ENCODE peak calls at places on chromosomes 4 and X, in ten cellular contexts. One of them, this sample, is unnamed.

GRCh38 chrX:143623657-143624056 is 12.2 kb downstream of the SLITRK4 start:
- DNase-seq in fibroblast of the aortic adventitia: no peak
- DNase-seq in M059J: no peak
- DNase-seq in activated naive CD8-positive, alpha-beta T cell treated with anti-CD3 and anti-CD28 coated beads, Interleukin-2, amount 50 U/mL, for 24 hours: no peak
- DNase-seq in activated CD4-positive, CD25-positive, alpha-beta regulatory T cell treated with anti-CD3 and anti-CD28 coated beads, Interleukin-2, amount 50 U/mL, for 72 hours: no peak
- DNase-seq in cardiac muscle cell: no peak
- DNase-seq in NCI-H345: no peak
- DNase-seq in LoVo: no peak
- DNase-seq in left ventricle myocardium superior: no peak
- DNase-seq in PC-3: peak; percentile 42
- DNase-seq in this sample: no peak

GRCh38 chr4:151486166-151486565 is 77.2 kb downstream of the FHIP1A start:
- DNase-seq in activated CD4-positive, CD25-positive, alpha-beta regulatory T cell treated with anti-CD3 and anti-CD28 coated beads, Interleukin-2, amount 50 U/mL, for 72 hours: no peak
- DNase-seq in left ventricle myocardium superior: no peak
- DNase-seq in NCI-H345: no peak
- DNase-seq in PC-3: no peak
- DNase-seq in cardiac muscle cell: peak; percentile 3
- DNase-seq in LoVo: no peak
- DNase-seq in fibroblast of the aortic adventitia: peak; percentile 32
- DNase-seq in M059J: peak; percentile 72
- DNase-seq in activated naive CD8-positive, alpha-beta T cell treated with anti-CD3 and anti-CD28 coated beads, Interleukin-2, amount 50 U/mL, for 24 hours: no peak
- DNase-seq in this sample: no peak

GRCh38 chr4:121228851-121229250 is 64.7 kb upstream of the TNIP3 start:
- DNase-seq in M059J: no peak
- DNase-seq in activated naive CD8-positive, alpha-beta T cell treated with anti-CD3 and anti-CD28 coated beads, Interleukin-2, amount 50 U/mL, for 24 hours: no peak
- DNase-seq in cardiac muscle cell: no peak
- DNase-seq in LoVo: no peak
- DNase-seq in left ventricle myocardium superior: no peak
- DNase-seq in NCI-H345: no peak
- DNase-seq in fibroblast of the aortic adventitia: no peak
- DNase-seq in activated CD4-positive, CD25-positive, alpha-beta regulatory T cell treated with anti-CD3 and anti-CD28 coated beads, Interleukin-2, amount 50 U/mL, for 72 hours: no peak
- DNase-seq in PC-3: no peak
- DNase-seq in this sample: no peak

GRCh38 chr4:44861756-44862155 is 135.4 kb upstream of the GNPDA2 start:
- DNase-seq in left ventricle myocardium superior: no peak
- DNase-seq in PC-3: peak; percentile 28
- DNase-seq in fibroblast of the aortic adventitia: no peak
- DNase-seq in LoVo: no peak
- DNase-seq in NCI-H345: no peak
- DNase-seq in cardiac muscle cell: peak; percentile 53
- DNase-seq in activated naive CD8-positive, alpha-beta T cell treated with anti-CD3 and anti-CD28 coated beads, Interleukin-2, amount 50 U/mL, for 24 hours: no peak
- DNase-seq in activated CD4-positive, CD25-positive, alpha-beta regulatory T cell treated with anti-CD3 and anti-CD28 coated beads, Interleukin-2, amount 50 U/mL, for 72 hours: no peak
- DNase-seq in M059J: no peak
- DNase-seq in this sample: no peak

GRCh38 chr4:100968046-100968445 is 379.3 kb downstream of the PPP3CA start:
- DNase-seq in activated CD4-positive, CD25-positive, alpha-beta regulatory T cell treated with anti-CD3 and anti-CD28 coated beads, Interleukin-2, amount 50 U/mL, for 72 hours: no peak
- DNase-seq in LoVo: no peak
- DNase-seq in left ventricle myocardium superior: no peak
- DNase-seq in M059J: no peak
- DNase-seq in PC-3: no peak
- DNase-seq in fibroblast of the aortic adventitia: no peak
- DNase-seq in activated naive CD8-positive, alpha-beta T cell treated with anti-CD3 and anti-CD28 coated beads, Interleukin-2, amount 50 U/mL, for 24 hours: no peak
- DNase-seq in NCI-H345: no peak
- DNase-seq in cardiac muscle cell: no peak
- DNase-seq in this sample: no peak

GRCh38 chrX:5976332-5976731 is 252.3 kb downstream of the NLGN4X start:
- DNase-seq in M059J: no peak
- DNase-seq in left ventricle myocardium superior: no peak
- DNase-seq in fibroblast of the aortic adventitia: no peak
- DNase-seq in LoVo: no peak
- DNase-seq in activated CD4-positive, CD25-positive, alpha-beta regulatory T cell treated with anti-CD3 and anti-CD28 coated beads, Interleukin-2, amount 50 U/mL, for 72 hours: no peak
- DNase-seq in activated naive CD8-positive, alpha-beta T cell treated with anti-CD3 and anti-CD28 coated beads, Interleukin-2, amount 50 U/mL, for 24 hours: no peak
- DNase-seq in NCI-H345: peak; percentile 50
- DNase-seq in cardiac muscle cell: no peak
- DNase-seq in PC-3: no peak
- DNase-seq in this sample: no peak

GRCh38 chrX:39633293-39633692 is 464.5 kb downstream of the BCOR start:
- DNase-seq in fibroblast of the aortic adventitia: no peak
- DNase-seq in left ventricle myocardium superior: no peak
- DNase-seq in NCI-H345: no peak
- DNase-seq in M059J: peak; percentile 81
- DNase-seq in LoVo: no peak
- DNase-seq in activated CD4-positive, CD25-positive, alpha-beta regulatory T cell treated with anti-CD3 and anti-CD28 coated beads, Interleukin-2, amount 50 U/mL, for 72 hours: no peak
- DNase-seq in PC-3: no peak
- DNase-seq in cardiac muscle cell: peak; percentile 32
- DNase-seq in activated naive CD8-positive, alpha-beta T cell treated with anti-CD3 and anti-CD28 coated beads, Interleukin-2, amount 50 U/mL, for 24 hours: no peak
- DNase-seq in this sample: no peak

GRCh38 chr4:112058433-112058832 is 86.8 kb upstream of the FAM241A start:
- DNase-seq in LoVo: no peak
- DNase-seq in NCI-H345: no peak
- DNase-seq in PC-3: no peak
- DNase-seq in M059J: peak; percentile 22
- DNase-seq in cardiac muscle cell: no peak
- DNase-seq in activated naive CD8-positive, alpha-beta T cell treated with anti-CD3 and anti-CD28 coated beads, Interleukin-2, amount 50 U/mL, for 24 hours: no peak
- DNase-seq in activated CD4-positive, CD25-positive, alpha-beta regulatory T cell treated with anti-CD3 and anti-CD28 coated beads, Interleukin-2, amount 50 U/mL, for 72 hours: no peak
- DNase-seq in fibroblast of the aortic adventitia: peak; percentile 11
- DNase-seq in left ventricle myocardium superior: no peak
- DNase-seq in this sample: no peak

GRCh38 chr4:81421346-81422218 is 50.1 kb downstream of the RASGEF1B start:
- DNase-seq in fibroblast of the aortic adventitia: peak; percentile 61
- DNase-seq in activated naive CD8-positive, alpha-beta T cell treated with anti-CD3 and anti-CD28 coated beads, Interleukin-2, amount 50 U/mL, for 24 hours: no peak
- DNase-seq in left ventricle myocardium superior: no peak
- DNase-seq in activated CD4-positive, CD25-positive, alpha-beta regulatory T cell treated with anti-CD3 and anti-CD28 coated beads, Interleukin-2, amount 50 U/mL, for 72 hours: no peak
- DNase-seq in cardiac muscle cell: peak; percentile 68
- DNase-seq in M059J: peak; percentile 34
- DNase-seq in PC-3: peak; percentile 89
- DNase-seq in LoVo: peak; percentile 79
- DNase-seq in NCI-H345: no peak
- DNase-seq in this sample: no peak

GRCh38 chr4:140372607-140373327 is 679 bp upstream of the SCOC start:
- DNase-seq in activated naive CD8-positive, alpha-beta T cell treated with anti-CD3 and anti-CD28 coated beads, Interleukin-2, amount 50 U/mL, for 24 hours: peak; percentile 22
- DNase-seq in cardiac muscle cell: peak; percentile 14
- DNase-seq in activated CD4-positive, CD25-positive, alpha-beta regulatory T cell treated with anti-CD3 and anti-CD28 coated beads, Interleukin-2, amount 50 U/mL, for 72 hours: no peak
- DNase-seq in NCI-H345: peak; percentile 19
- DNase-seq in M059J: peak; percentile 25
- DNase-seq in left ventricle myocardium superior: no peak
- DNase-seq in LoVo: peak; percentile 25
- DNase-seq in PC-3: peak; percentile 4
- DNase-seq in fibroblast of the aortic adventitia: peak; percentile 32
- DNase-seq in this sample: no peak

GRCh38 chrX:39011454-39012204 is 210.4 kb downstream of the MID1IP1 start:
- DNase-seq in cardiac muscle cell: no peak
- DNase-seq in activated CD4-positive, CD25-positive, alpha-beta regulatory T cell treated with anti-CD3 and anti-CD28 coated beads, Interleukin-2, amount 50 U/mL, for 72 hours: no peak
- DNase-seq in NCI-H345: no peak
- DNase-seq in fibroblast of the aortic adventitia: peak; percentile 60
- DNase-seq in PC-3: peak; percentile 77
- DNase-seq in activated naive CD8-positive, alpha-beta T cell treated with anti-CD3 and anti-CD28 coated beads, Interleukin-2, amount 50 U/mL, for 24 hours: no peak
- DNase-seq in M059J: no peak
- DNase-seq in LoVo: peak; percentile 67
- DNase-seq in left ventricle myocardium superior: no peak
- DNase-seq in this sample: no peak

GRCh38 chr4:19135886-19136633 is 1114.5 kb upstream of the LCORL start:
- DNase-seq in left ventricle myocardium superior: no peak
- DNase-seq in LoVo: no peak
- DNase-seq in fibroblast of the aortic adventitia: no peak
- DNase-seq in activated CD4-positive, CD25-positive, alpha-beta regulatory T cell treated with anti-CD3 and anti-CD28 coated beads, Interleukin-2, amount 50 U/mL, for 72 hours: no peak
- DNase-seq in PC-3: no peak
- DNase-seq in NCI-H345: no peak
- DNase-seq in activated naive CD8-positive, alpha-beta T cell treated with anti-CD3 and anti-CD28 coated beads, Interleukin-2, amount 50 U/mL, for 24 hours: no peak
- DNase-seq in M059J: peak; percentile 2
- DNase-seq in cardiac muscle cell: no peak
- DNase-seq in this sample: no peak

GRCh38 chr4:112916868-112917267 is 132.6 kb upstream of the ANK2 start:
- DNase-seq in activated CD4-positive, CD25-positive, alpha-beta regulatory T cell treated with anti-CD3 and anti-CD28 coated beads, Interleukin-2, amount 50 U/mL, for 72 hours: no peak
- DNase-seq in activated naive CD8-positive, alpha-beta T cell treated with anti-CD3 and anti-CD28 coated beads, Interleukin-2, amount 50 U/mL, for 24 hours: no peak
- DNase-seq in PC-3: no peak
- DNase-seq in left ventricle myocardium superior: no peak
- DNase-seq in NCI-H345: no peak
- DNase-seq in M059J: peak; percentile 37
- DNase-seq in cardiac muscle cell: peak; percentile 79
- DNase-seq in fibroblast of the aortic adventitia: peak; percentile 51
- DNase-seq in LoVo: no peak
- DNase-seq in this sample: no peak

GRCh38 chr4:126592088-126592487 is 1040.7 kb upstream of the INTU start:
- DNase-seq in activated naive CD8-positive, alpha-beta T cell treated with anti-CD3 and anti-CD28 coated beads, Interleukin-2, amount 50 U/mL, for 24 hours: no peak
- DNase-seq in NCI-H345: no peak
- DNase-seq in fibroblast of the aortic adventitia: peak; percentile 26
- DNase-seq in activated CD4-positive, CD25-positive, alpha-beta regulatory T cell treated with anti-CD3 and anti-CD28 coated beads, Interleukin-2, amount 50 U/mL, for 72 hours: no peak
- DNase-seq in LoVo: no peak
- DNase-seq in cardiac muscle cell: peak; percentile 10
- DNase-seq in PC-3: no peak
- DNase-seq in M059J: no peak
- DNase-seq in left ventricle myocardium superior: no peak
- DNase-seq in this sample: no peak

GRCh38 chr4:144572660-144573059 is 73.3 kb upstream of the HHIP start:
- DNase-seq in cardiac muscle cell: no peak
- DNase-seq in activated naive CD8-positive, alpha-beta T cell treated with anti-CD3 and anti-CD28 coated beads, Interleukin-2, amount 50 U/mL, for 24 hours: no peak
- DNase-seq in fibroblast of the aortic adventitia: no peak
- DNase-seq in NCI-H345: no peak
- DNase-seq in M059J: no peak
- DNase-seq in LoVo: no peak
- DNase-seq in PC-3: no peak
- DNase-seq in activated CD4-positive, CD25-positive, alpha-beta regulatory T cell treated with anti-CD3 and anti-CD28 coated beads, Interleukin-2, amount 50 U/mL, for 72 hours: no peak
- DNase-seq in left ventricle myocardium superior: no peak
- DNase-seq in this sample: no peak

GRCh38 chr4:123284166-123284565 is 112.4 kb upstream of the SPRY1 start:
- DNase-seq in PC-3: no peak
- DNase-seq in LoVo: no peak
- DNase-seq in NCI-H345: no peak
- DNase-seq in activated CD4-positive, CD25-positive, alpha-beta regulatory T cell treated with anti-CD3 and anti-CD28 coated beads, Interleukin-2, amount 50 U/mL, for 72 hours: no peak
- DNase-seq in left ventricle myocardium superior: no peak
- DNase-seq in M059J: no peak
- DNase-seq in fibroblast of the aortic adventitia: peak; percentile 62
- DNase-seq in cardiac muscle cell: peak; percentile 35
- DNase-seq in activated naive CD8-positive, alpha-beta T cell treated with anti-CD3 and anti-CD28 coated beads, Interleukin-2, amount 50 U/mL, for 24 hours: no peak
- DNase-seq in this sample: no peak

GRCh38 chr4:152591361-152591760 is 55.5 kb upstream of the FBXW7 start:
- DNase-seq in LoVo: no peak
- DNase-seq in activated CD4-positive, CD25-positive, alpha-beta regulatory T cell treated with anti-CD3 and anti-CD28 coated beads, Interleukin-2, amount 50 U/mL, for 72 hours: peak; percentile 32
- DNase-seq in activated naive CD8-positive, alpha-beta T cell treated with anti-CD3 and anti-CD28 coated beads, Interleukin-2, amount 50 U/mL, for 24 hours: peak; percentile 26
- DNase-seq in left ventricle myocardium superior: peak; percentile 74
- DNase-seq in PC-3: no peak
- DNase-seq in fibroblast of the aortic adventitia: peak; percentile 18
- DNase-seq in cardiac muscle cell: peak; percentile 66
- DNase-seq in M059J: peak; percentile 10
- DNase-seq in NCI-H345: peak; percentile 73
- DNase-seq in this sample: peak; percentile 30

GRCh38 chrX:140709421-140709846 is at the start of gene LINC00632:
- DNase-seq in M059J: no peak
- DNase-seq in activated CD4-positive, CD25-positive, alpha-beta regulatory T cell treated with anti-CD3 and anti-CD28 coated beads, Interleukin-2, amount 50 U/mL, for 72 hours: no peak
- DNase-seq in LoVo: no peak
- DNase-seq in fibroblast of the aortic adventitia: no peak
- DNase-seq in cardiac muscle cell: no peak
- DNase-seq in PC-3: no peak
- DNase-seq in NCI-H345: no peak
- DNase-seq in left ventricle myocardium superior: no peak
- DNase-seq in activated naive CD8-positive, alpha-beta T cell treated with anti-CD3 and anti-CD28 coated beads, Interleukin-2, amount 50 U/mL, for 24 hours: no peak
- DNase-seq in this sample: no peak

GRCh38 chr4:184016742-184017668 is 111.9 kb downstream of the STOX2 start:
- DNase-seq in fibroblast of the aortic adventitia: no peak
- DNase-seq in activated naive CD8-positive, alpha-beta T cell treated with anti-CD3 and anti-CD28 coated beads, Interleukin-2, amount 50 U/mL, for 24 hours: no peak
- DNase-seq in LoVo: no peak
- DNase-seq in PC-3: no peak
- DNase-seq in NCI-H345: no peak
- DNase-seq in activated CD4-positive, CD25-positive, alpha-beta regulatory T cell treated with anti-CD3 and anti-CD28 coated beads, Interleukin-2, amount 50 U/mL, for 72 hours: no peak
- DNase-seq in M059J: no peak
- DNase-seq in left ventricle myocardium superior: no peak
- DNase-seq in cardiac muscle cell: no peak
- DNase-seq in this sample: no peak

GRCh38 chr4:36385951-36386561 is 104.6 kb downstream of the DTHD1 start:
- DNase-seq in PC-3: no peak
- DNase-seq in NCI-H345: no peak
- DNase-seq in left ventricle myocardium superior: no peak
- DNase-seq in cardiac muscle cell: no peak
- DNase-seq in activated naive CD8-positive, alpha-beta T cell treated with anti-CD3 and anti-CD28 coated beads, Interleukin-2, amount 50 U/mL, for 24 hours: peak; percentile 20
- DNase-seq in M059J: no peak
- DNase-seq in activated CD4-positive, CD25-positive, alpha-beta regulatory T cell treated with anti-CD3 and anti-CD28 coated beads, Interleukin-2, amount 50 U/mL, for 72 hours: no peak
- DNase-seq in fibroblast of the aortic adventitia: no peak
- DNase-seq in LoVo: no peak
- DNase-seq in this sample: no peak

GRCh38 chrX:19760345-19760744 is 127.1 kb downstream of the SH3KBP1 start:
- DNase-seq in activated naive CD8-positive, alpha-beta T cell treated with anti-CD3 and anti-CD28 coated beads, Interleukin-2, amount 50 U/mL, for 24 hours: no peak
- DNase-seq in left ventricle myocardium superior: no peak
- DNase-seq in cardiac muscle cell: no peak
- DNase-seq in NCI-H345: no peak
- DNase-seq in fibroblast of the aortic adventitia: no peak
- DNase-seq in activated CD4-positive, CD25-positive, alpha-beta regulatory T cell treated with anti-CD3 and anti-CD28 coated beads, Interleukin-2, amount 50 U/mL, for 72 hours: no peak
- DNase-seq in M059J: peak; percentile 64
- DNase-seq in LoVo: no peak
- DNase-seq in PC-3: no peak
- DNase-seq in this sample: no peak

GRCh38 chrX:46488712-46489111 is 56.5 kb downstream of the ZNF674 start:
- DNase-seq in NCI-H345: no peak
- DNase-seq in cardiac muscle cell: no peak
- DNase-seq in PC-3: no peak
- DNase-seq in LoVo: no peak
- DNase-seq in left ventricle myocardium superior: no peak
- DNase-seq in fibroblast of the aortic adventitia: no peak
- DNase-seq in M059J: no peak
- DNase-seq in activated naive CD8-positive, alpha-beta T cell treated with anti-CD3 and anti-CD28 coated beads, Interleukin-2, amount 50 U/mL, for 24 hours: no peak
- DNase-seq in activated CD4-positive, CD25-positive, alpha-beta regulatory T cell treated with anti-CD3 and anti-CD28 coated beads, Interleukin-2, amount 50 U/mL, for 72 hours: no peak
- DNase-seq in this sample: no peak

GRCh38 chr4:174763454-174764104 is 65.5 kb downstream of the GLRA3 start:
- DNase-seq in fibroblast of the aortic adventitia: no peak
- DNase-seq in left ventricle myocardium superior: no peak
- DNase-seq in LoVo: peak; percentile 70
- DNase-seq in NCI-H345: no peak
- DNase-seq in activated CD4-positive, CD25-positive, alpha-beta regulatory T cell treated with anti-CD3 and anti-CD28 coated beads, Interleukin-2, amount 50 U/mL, for 72 hours: no peak
- DNase-seq in activated naive CD8-positive, alpha-beta T cell treated with anti-CD3 and anti-CD28 coated beads, Interleukin-2, amount 50 U/mL, for 24 hours: no peak
- DNase-seq in PC-3: peak; percentile 4
- DNase-seq in cardiac muscle cell: no peak
- DNase-seq in M059J: peak; percentile 42
- DNase-seq in this sample: no peak

GRCh38 chr4:992297-993110 is 700 bp downstream of the SLC26A1 start:
- DNase-seq in left ventricle myocardium superior: peak; percentile 32
- DNase-seq in PC-3: peak; percentile 31
- DNase-seq in cardiac muscle cell: no peak
- DNase-seq in activated CD4-positive, CD25-positive, alpha-beta regulatory T cell treated with anti-CD3 and anti-CD28 coated beads, Interleukin-2, amount 50 U/mL, for 72 hours: no peak
- DNase-seq in NCI-H345: no peak
- DNase-seq in LoVo: peak; percentile 60
- DNase-seq in activated naive CD8-positive, alpha-beta T cell treated with anti-CD3 and anti-CD28 coated beads, Interleukin-2, amount 50 U/mL, for 24 hours: no peak
- DNase-seq in M059J: no peak
- DNase-seq in fibroblast of the aortic adventitia: no peak
- DNase-seq in this sample: no peak

GRCh38 chr4:29309050-29309449 is 1411.1 kb upstream of the PCDH7 start:
- DNase-seq in activated CD4-positive, CD25-positive, alpha-beta regulatory T cell treated with anti-CD3 and anti-CD28 coated beads, Interleukin-2, amount 50 U/mL, for 72 hours: no peak
- DNase-seq in fibroblast of the aortic adventitia: peak; percentile 23
- DNase-seq in NCI-H345: no peak
- DNase-seq in M059J: peak; percentile 81
- DNase-seq in LoVo: no peak
- DNase-seq in activated naive CD8-positive, alpha-beta T cell treated with anti-CD3 and anti-CD28 coated beads, Interleukin-2, amount 50 U/mL, for 24 hours: no peak
- DNase-seq in left ventricle myocardium superior: no peak
- DNase-seq in PC-3: peak; percentile 90
- DNase-seq in cardiac muscle cell: peak; percentile 14
- DNase-seq in this sample: no peak

GRCh38 chrX:130028196-130028595 is 45.8 kb downstream of the BCORL1 start:
- DNase-seq in PC-3: peak; percentile 54
- DNase-seq in M059J: peak; percentile 20
- DNase-seq in fibroblast of the aortic adventitia: peak; percentile 66
- DNase-seq in left ventricle myocardium superior: peak; percentile 74
- DNase-seq in activated naive CD8-positive, alpha-beta T cell treated with anti-CD3 and anti-CD28 coated beads, Interleukin-2, amount 50 U/mL, for 24 hours: peak; percentile 47
- DNase-seq in activated CD4-positive, CD25-positive, alpha-beta regulatory T cell treated with anti-CD3 and anti-CD28 coated beads, Interleukin-2, amount 50 U/mL, for 72 hours: peak; percentile 57
- DNase-seq in cardiac muscle cell: peak; percentile 51
- DNase-seq in NCI-H345: no peak
- DNase-seq in LoVo: peak; percentile 1
- DNase-seq in this sample: peak; percentile 44

GRCh38 chr4:139950568-139950967 is 203.4 kb downstream of the MAML3 start:
- DNase-seq in cardiac muscle cell: peak; percentile 72
- DNase-seq in M059J: peak; percentile 86
- DNase-seq in fibroblast of the aortic adventitia: no peak
- DNase-seq in left ventricle myocardium superior: no peak
- DNase-seq in NCI-H345: no peak
- DNase-seq in LoVo: no peak
- DNase-seq in activated naive CD8-positive, alpha-beta T cell treated with anti-CD3 and anti-CD28 coated beads, Interleukin-2, amount 50 U/mL, for 24 hours: peak; percentile 62
- DNase-seq in PC-3: no peak
- DNase-seq in activated CD4-positive, CD25-positive, alpha-beta regulatory T cell treated with anti-CD3 and anti-CD28 coated beads, Interleukin-2, amount 50 U/mL, for 72 hours: no peak
- DNase-seq in this sample: no peak

GRCh38 chr4:48483006-48483776 is at the start of gene SLC10A4:
- DNase-seq in left ventricle myocardium superior: no peak
- DNase-seq in cardiac muscle cell: no peak
- DNase-seq in activated CD4-positive, CD25-positive, alpha-beta regulatory T cell treated with anti-CD3 and anti-CD28 coated beads, Interleukin-2, amount 50 U/mL, for 72 hours: no peak
- DNase-seq in NCI-H345: peak; percentile 61
- DNase-seq in PC-3: no peak
- DNase-seq in activated naive CD8-positive, alpha-beta T cell treated with anti-CD3 and anti-CD28 coated beads, Interleukin-2, amount 50 U/mL, for 24 hours: peak; percentile 22
- DNase-seq in M059J: peak; percentile 37
- DNase-seq in fibroblast of the aortic adventitia: no peak
- DNase-seq in LoVo: no peak
- DNase-seq in this sample: peak; percentile 18